ENCODE peak calls at places on chromosomes 4 and X, in six cellular contexts. Z is H1, G is A549, T is heart left ventricle, B is esophagus muscularis mucosa, J is stomach. L is an unnamed sample.

GRCh38 chr4:127631420-127631819 is 1.3 kb upstream of the INTU start:
- DNase-seq in Z (no peak), G (no peak), T (no peak), B (no peak), J (no peak), L (no peak)

GRCh38 chrX:10992110-10992509 is 119.0 kb upstream of the HCCS start:
- DNase-seq in Z (no peak), G (no peak), T (no peak), B (no peak), J (no peak), L (no peak)

GRCh38 chr4:156784970-156785369 is 186.6 kb downstream of the PDGFC start:
- DNase-seq in Z (no peak), G (no peak), T (no peak), B (no peak), J (no peak), L (no peak)

GRCh38 chrX:103211012-103211715 is 3.7 kb upstream of the BEX4 start:
- DNase-seq in Z (no peak), G (peak; percentile 12), T (peak; percentile 35), B (no peak), J (peak; percentile 44), L (peak; percentile 52)

GRCh38 chr4:51885371-51885770 is 42.4 kb downstream of the DCUN1D4 start:
- DNase-seq in Z (no peak), G (peak; percentile 13), T (no peak), B (no peak), J (no peak), L (no peak)

GRCh38 chr4:121998024-121998423 is 46.2 kb upstream of the TRPC3 start:
- DNase-seq in Z (no peak), G (no peak), T (no peak), B (no peak), J (no peak), L (peak; percentile 63)

GRCh38 chr4:157099506-157099905 is 23.6 kb downstream of the GLRB start:
- DNase-seq in Z (no peak), G (no peak), T (no peak), B (no peak), J (no peak), L (no peak)

GRCh38 chr4:168856312-168856711 is 153.7 kb downstream of the CBR4 start:
- DNase-seq in Z (no peak), G (no peak), T (no peak), B (no peak), J (no peak), L (no peak)

GRCh38 chr4:7806080-7806630 is 133.5 kb downstream of the AFAP1 start:
- DNase-seq in Z (no peak), G (peak; percentile 61), T (peak; percentile 90), B (no peak), J (peak; percentile 73), L (peak; percentile 82)

GRCh38 chrX:119272882-119273806 is 37.1 kb downstream of the PGRMC1 start:
- DNase-seq in Z (peak; percentile 63), G (no peak), T (peak; percentile 60), B (no peak), J (peak; percentile 28), L (peak; percentile 25)

GRCh38 chr4:91746551-91746950 is 557.2 kb upstream of the GRID2 start:
- DNase-seq in Z (no peak), G (no peak), T (no peak), B (no peak), J (no peak), L (no peak)

GRCh38 chr4:166493828-166494432 is 620.9 kb downstream of the TLL1 start:
- DNase-seq in Z (no peak), G (no peak), T (no peak), B (no peak), J (no peak), L (no peak)

GRCh38 chr4:140042634-140043033 is 111.3 kb downstream of the MAML3 start:
- DNase-seq in Z (no peak), G (no peak), T (no peak), B (no peak), J (no peak), L (no peak)

GRCh38 chr4:140031706-140032105 is 122.3 kb downstream of the MAML3 start:
- DNase-seq in Z (no peak), G (no peak), T (no peak), B (no peak), J (no peak), L (no peak)

GRCh38 chr4:140038031-140038533 is 115.9 kb downstream of the MAML3 start:
- DNase-seq in Z (no peak), G (no peak), T (no peak), B (no peak), J (no peak), L (no peak)

DNA sequence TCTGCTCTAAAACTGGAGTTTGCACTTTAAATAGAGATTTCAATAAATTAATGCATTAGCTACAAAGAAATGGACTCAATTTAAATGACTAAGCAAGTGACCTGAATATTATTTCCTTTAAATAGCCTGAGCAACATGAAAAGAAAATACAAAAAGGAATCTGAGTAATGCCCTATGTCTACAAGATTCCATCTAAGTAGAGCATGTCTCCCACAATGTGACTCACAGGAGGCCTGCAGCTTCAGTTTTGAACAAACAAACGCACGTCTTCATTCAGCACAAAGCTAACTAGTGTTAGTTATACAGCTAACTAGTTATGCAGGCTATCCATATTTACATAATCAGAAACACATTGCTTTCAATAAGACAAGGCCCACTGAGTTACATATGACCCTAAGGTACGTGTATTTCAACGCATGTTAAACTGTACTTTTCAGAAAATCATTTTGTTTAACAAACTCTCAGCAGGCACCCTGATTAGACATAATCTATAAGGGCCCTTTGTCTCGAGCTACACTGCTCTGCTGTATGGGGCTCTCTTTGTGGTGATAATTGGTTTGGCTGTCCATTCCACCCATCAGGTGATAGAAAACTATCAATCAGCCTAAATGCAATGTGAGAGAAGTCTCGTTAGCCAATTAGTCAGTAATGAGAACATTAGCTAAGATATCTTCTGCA is 116.5 kb downstream of the MAML3 start:
- DNase-seq in Z (no peak), G (peak; percentile 64), T (no peak), B (no peak), J (no peak), L (no peak)
- TF ChIP-seq POLR2A in Z (no peak), G (no peak), T (no peak), B (no peak), J (no peak), L (no peak)

DNA sequence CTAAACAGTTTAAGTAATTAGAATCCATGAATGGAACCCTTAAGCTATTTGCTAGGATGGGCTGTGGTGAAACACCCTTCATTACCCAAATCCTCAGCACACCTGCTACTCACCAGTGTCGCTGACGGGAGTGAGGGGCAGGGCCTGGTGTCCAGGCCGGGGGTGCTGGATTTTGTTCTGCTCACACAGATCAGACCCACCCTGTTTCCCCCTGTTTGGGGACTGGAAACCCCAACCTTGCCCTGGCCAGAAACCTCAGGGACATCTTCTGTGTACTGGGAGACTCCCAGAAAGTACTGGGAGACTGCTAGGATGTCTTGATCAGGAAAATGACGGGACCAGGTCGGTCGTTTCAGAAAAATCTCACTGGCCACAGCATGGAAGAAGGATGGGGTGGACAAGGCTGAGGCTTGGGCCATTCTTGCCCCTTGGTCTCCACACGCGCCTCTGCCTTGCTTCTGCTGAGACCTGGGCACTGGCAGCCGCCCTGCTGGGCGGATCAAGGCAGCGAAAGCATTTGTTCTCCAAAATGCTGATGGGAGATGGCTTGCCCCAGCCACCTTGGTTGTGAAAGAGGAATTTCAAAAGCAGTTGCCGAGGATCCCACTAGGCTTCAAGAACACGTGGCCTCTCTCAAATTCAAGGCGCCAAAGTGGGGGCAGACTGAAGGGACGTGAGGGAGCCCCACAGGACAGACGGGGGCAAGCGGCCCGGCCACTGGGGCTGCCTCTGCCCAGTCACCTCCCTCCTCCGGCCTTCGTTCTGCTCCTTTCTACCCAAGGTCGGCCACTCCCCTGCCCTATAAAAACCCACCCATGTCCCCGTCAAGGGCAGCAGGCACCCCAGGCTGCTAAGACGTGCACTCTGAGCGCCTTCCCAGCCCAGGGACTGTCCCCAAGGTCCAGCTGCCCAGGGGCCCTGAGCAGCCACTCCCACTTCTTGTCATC is 23.5 kb upstream of the PDE6B start:
- DNase-seq in Z (no peak), G (no peak), T (no peak), B (no peak), J (no peak), L (no peak)
- H3K9me3 ChIP-seq in Z (no peaks in the 10 kb centered on the region), G (no peaks in the 10 kb centered on the region), T (no peaks in the 10 kb centered on the region), B (no peaks in the 10 kb centered on the region), J (no peaks in the 10 kb centered on the region), L (no peaks in the 10 kb centered on the region)

DNA sequence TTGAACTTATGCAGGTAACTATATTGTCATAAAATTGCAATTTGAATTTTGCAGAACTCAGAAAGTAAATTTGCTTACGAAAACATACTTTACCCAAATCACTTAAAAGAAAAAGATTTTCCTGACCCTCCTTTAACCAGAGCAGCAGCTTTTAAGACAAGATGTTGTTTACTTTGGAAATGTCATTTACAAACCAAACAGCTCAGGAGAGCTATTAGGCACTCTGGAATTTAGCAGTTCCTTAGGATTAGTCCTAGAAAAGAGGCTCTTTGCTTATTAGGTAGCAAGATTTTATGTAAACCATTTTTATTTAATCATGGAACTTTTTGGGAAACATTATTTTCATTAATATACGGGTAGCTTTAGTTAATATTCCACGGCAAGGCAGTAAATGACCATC is 765.7 kb upstream of the POU3F4 start:
- DNase-seq in Z (no peak), G (no peak), T (no peak), B (no peak), J (no peak), L (no peak)
- TF ChIP-seq CTCF in Z (no peak), G (no peak), T (no peak), B (no peak), J (no peak), L (no peak)

DNA sequence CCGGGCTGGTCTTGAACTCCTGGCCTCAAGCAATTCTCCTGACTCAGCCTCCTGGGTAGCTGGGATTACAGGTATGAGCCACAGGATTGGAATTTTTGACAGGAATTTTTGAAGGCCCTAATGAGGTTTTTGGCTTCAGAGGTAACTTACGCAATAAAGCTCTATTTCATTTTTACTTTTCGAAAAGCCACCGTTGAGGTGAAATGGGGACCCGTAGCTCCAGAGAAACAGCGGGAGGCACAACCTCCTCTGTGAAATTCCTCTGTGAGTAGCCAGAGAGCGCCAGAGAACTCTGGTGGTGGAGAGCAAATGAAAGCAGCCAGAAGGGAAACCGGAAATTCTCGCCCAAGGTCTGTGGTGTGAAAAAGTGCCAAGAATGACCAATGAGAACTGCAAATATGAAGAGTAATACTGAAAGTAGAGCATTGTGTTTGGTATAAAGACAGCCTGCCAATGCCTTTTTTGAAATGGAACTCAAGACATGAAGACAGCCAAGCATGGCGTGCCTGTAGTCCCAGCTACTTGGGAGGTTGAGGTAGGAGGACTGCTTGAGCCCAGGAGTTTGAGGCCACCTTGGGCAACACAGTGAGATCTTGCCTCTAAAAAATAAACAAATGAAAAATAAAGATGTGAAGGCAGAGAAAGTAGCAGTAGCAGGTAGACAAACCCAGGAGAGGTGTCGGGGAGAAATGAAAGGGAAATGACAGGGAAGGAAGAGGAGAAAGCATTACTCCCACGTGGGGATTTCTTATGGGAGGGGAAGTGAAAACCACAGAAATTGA is 33.0 kb upstream of the TMEM131L start:
- DNase-seq in Z (peak; percentile 19), G (peak; percentile 5), T (peak; percentile 65), B (no peak), J (peak; percentile 83), L (peak; percentile 39)
- TF ChIP-seq POLR2A in Z (no peak), G (no peak), T (no peak), B (no peak), J (no peak), L (no peak)

GRCh38 chrX:135652602-135653001 is 60.8 kb upstream of the CT45A1 start:
- DNase-seq in Z (no peak), G (no peak), T (no peak), B (no peak), J (no peak), L (no peak)
- H3K9me3 ChIP-seq in Z (no peaks in the 10 kb centered on the region), G (no peaks in the 10 kb centered on the region), T (no peaks in the 10 kb centered on the region), B (no peaks in the 10 kb centered on the region), J (no peaks in the 10 kb centered on the region), L (no peaks in the 10 kb centered on the region)

L was measured in thyroid gland.